ENCODE peak calls at places on chromosome 7, in nine cellular contexts. G, R, M, I, L, U, J, E and S are unnamed samples.

GRCh38 chr7:121020652-121021051 is 32.1 kb downstream of the CPED1 start:
- DNase-seq in G (no peak), R (no peak), M (no peak), I (peak), L (no peak), U (no peak), J (peak), E (peak), S (peak)

GRCh38 chr7:139568813-139569490 is 45.5 kb downstream of the CLEC2L start:
- DNase-seq in G (no peak), R (no peak), M (no peak), I (no peak), L (no peak), U (no peak), J (no peak), E (no peak), S (no peak)

GRCh38 chr7:15829689-15830088 is 143.2 kb upstream of the MEOX2 start:
- DNase-seq in G (no peak), R (no peak), M (no peak), I (no peak), L (no peak), U (no peak), J (peak), E (no peak), S (peak)

GRCh38 chr7:134357486-134357885 is 40.8 kb upstream of the SLC35B4 start:
- DNase-seq in G (no peak), R (no peak), M (no peak), I (no peak), L (no peak), U (no peak), J (no peak), E (no peak), S (no peak)

GRCh38 chr7:11436317-11436716 is 395.7 kb downstream of the THSD7A start:
- DNase-seq in G (no peak), R (no peak), M (no peak), I (peak), L (no peak), U (no peak), J (peak), E (peak), S (peak)

GRCh38 chr7:128911441-128912031 is 1.0 kb upstream of the KCP start:
- DNase-seq in G (no peak), R (no peak), M (no peak), I (no peak), L (no peak), U (no peak), J (peak), E (no peak), S (no peak)

GRCh38 chr7:95527033-95527775 is 41.5 kb downstream of the ASB4 start:
- DNase-seq in G (no peak), R (peak), M (no peak), I (peak), L (no peak), U (no peak), J (peak), E (peak), S (peak)

GRCh38 chr7:33807779-33808482 is 97.4 kb upstream of the BMPER start:
- DNase-seq in G (no peak), R (peak), M (peak), I (peak), L (peak), U (no peak), J (peak), E (peak), S (peak)

GRCh38 chr7:149851449-149851848 is 13.3 kb downstream of the ZNF862 start:
- DNase-seq in G (no peak), R (no peak), M (no peak), I (no peak), L (no peak), U (no peak), J (no peak), E (no peak), S (no peak)

GRCh38 chr7:84176716-84177115 is 17.9 kb downstream of the SEMA3A start:
- DNase-seq in G (no peak), R (no peak), M (no peak), I (no peak), L (no peak), U (no peak), J (peak), E (no peak), S (peak)

GRCh38 chr7:132049462-132050304 is 493.3 kb upstream of the PODXL start:
- DNase-seq in G (no peak), R (peak), M (no peak), I (peak), L (no peak), U (no peak), J (peak), E (peak), S (peak)

GRCh38 chr7:137875746-137876145 is 29.0 kb upstream of the DGKI start:
- DNase-seq in G (no peak), R (no peak), M (no peak), I (no peak), L (no peak), U (no peak), J (no peak), E (no peak), S (no peak)

GRCh38 chr7:112453505-112454171 is 3.4 kb downstream of the IFRD1 start:
- DNase-seq in G (no peak), R (no peak), M (no peak), I (no peak), L (no peak), U (no peak), J (peak), E (peak), S (peak)

GRCh38 chr7:98754041-98754479 is 115.8 kb downstream of the TMEM130 start:
- DNase-seq in G (no peak), R (no peak), M (no peak), I (peak), L (no peak), U (no peak), J (peak), E (peak), S (no peak)

GRCh38 chr7:18753972-18754610 is 258.5 kb downstream of the HDAC9 start:
- DNase-seq in G (no peak), R (peak), M (no peak), I (no peak), L (no peak), U (no peak), J (peak), E (peak), S (peak)

GRCh38 chr7:18756378-18757050 is 261.0 kb downstream of the HDAC9 start:
- DNase-seq in G (no peak), R (no peak), M (no peak), I (no peak), L (no peak), U (no peak), J (no peak), E (no peak), S (no peak)

GRCh38 chr7:18755793-18756192 is 260.2 kb downstream of the HDAC9 start:
- DNase-seq in G (no peak), R (no peak), M (no peak), I (no peak), L (no peak), U (no peak), J (no peak), E (no peak), S (no peak)

GRCh38 chr7:18760046-18760445 is 264.5 kb downstream of the HDAC9 start:
- DNase-seq in G (no peak), R (no peak), M (no peak), I (no peak), L (no peak), U (no peak), J (no peak), E (no peak), S (no peak)

DNA sequence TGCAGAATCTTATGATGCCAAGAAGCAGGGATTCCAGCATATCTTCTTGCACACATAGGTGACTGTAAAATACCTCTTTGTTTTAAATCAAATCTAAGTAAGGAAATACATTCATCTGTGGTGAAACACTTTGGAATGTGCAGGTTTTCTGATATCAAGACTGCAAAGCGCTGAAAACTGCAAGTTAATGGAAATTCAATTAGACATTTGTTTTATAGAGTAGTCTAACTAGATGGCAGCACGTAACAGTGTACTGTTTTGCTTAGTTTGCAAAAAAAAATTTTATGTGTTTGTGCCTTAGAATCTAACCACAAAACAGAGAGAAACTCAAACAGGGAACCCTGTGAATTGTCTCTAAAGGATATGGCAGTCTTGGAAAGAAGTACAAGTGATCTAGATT is 259.2 kb downstream of the HDAC9 start:
- DNase-seq in G (no peak), R (peak), M (no peak), I (peak), L (no peak), U (no peak), J (peak), E (peak), S (no peak)
- H3K4me3 ChIP-seq in G (no peak), R (peak), M (no peak), I (no peak), L (no peak), U (no peak), J (no peak), E (no peak), S (no peak)

DNA sequence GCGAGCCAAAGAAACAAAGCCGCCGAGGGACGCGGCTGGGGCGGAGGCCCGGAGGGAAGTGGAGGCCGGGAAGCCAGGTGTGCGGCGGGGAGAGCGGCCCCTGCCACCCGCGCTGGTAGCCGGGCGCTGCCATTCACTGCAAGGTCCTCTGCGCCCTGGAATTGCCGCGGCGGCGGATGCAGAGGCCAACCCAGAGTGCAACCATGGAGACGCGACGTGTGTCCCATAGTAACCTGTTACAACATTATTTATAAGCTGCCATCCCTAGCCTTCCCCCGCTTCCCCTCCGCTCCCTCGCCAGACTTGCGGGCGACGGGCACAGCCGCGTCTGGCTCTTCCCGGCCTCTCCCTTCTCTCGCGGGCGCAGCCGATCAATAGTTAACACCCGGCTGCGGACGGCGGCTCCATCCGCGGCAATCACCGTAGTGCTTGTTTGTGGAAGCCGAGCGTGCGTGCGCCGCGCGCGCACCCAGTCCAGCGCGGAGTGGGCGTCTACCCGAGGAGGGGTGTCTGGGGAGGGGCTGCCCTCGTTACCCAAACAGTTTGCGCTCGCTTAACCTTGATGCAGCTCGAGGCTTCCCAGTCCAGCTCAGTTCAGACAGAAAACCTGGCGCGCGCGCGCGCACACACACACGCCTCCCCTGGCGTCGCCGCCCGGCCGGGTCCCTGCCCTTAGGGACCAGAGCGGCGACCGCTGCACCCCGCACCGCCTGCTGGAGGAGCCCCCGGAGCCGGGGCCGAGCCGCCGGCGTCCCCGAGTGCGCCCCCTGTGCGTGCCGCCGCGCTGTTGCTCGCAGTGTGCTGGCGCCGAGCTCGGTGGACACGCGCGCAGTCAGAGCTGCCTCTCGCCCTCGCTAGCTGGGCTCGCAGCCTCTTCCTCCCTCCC is 165.4 kb upstream of the DPP6 start:
- DNase-seq in G (no peak), R (no peak), M (no peak), I (no peak), L (no peak), U (no peak), J (no peak), E (no peak), S (no peak)
- H3K4me3 ChIP-seq in G (no peak), R (no peak), M (peak), I (no peak), L (peak), U (peak), J (peak), E (no peak), S (no peak)

GRCh38 chr7:86975449-86975848 is 84.0 kb downstream of the ELAPOR2 start:
- DNase-seq in G (no peak), R (no peak), M (no peak), I (no peak), L (no peak), U (no peak), J (no peak), E (no peak), S (no peak)
- H3K4me3 ChIP-seq in G (no peak), R (no peak), M (no peak), I (no peak), L (no peak), U (no peak), J (no peak), E (no peak), S (no peak)

GRCh38 chr7:90246184-90246583 is 1.2 kb downstream of the CFAP69 start:
- DNase-seq in G (no peak), R (no peak), M (no peak), I (peak), L (no peak), U (no peak), J (peak), E (peak), S (peak)
- H3K4me3 ChIP-seq in G (no peak), R (no peak), M (peak), I (peak), L (no peak), U (peak), J (peak), E (peak), S (peak)